ENCODE peak calls at places on chromosomes 4 and X, in nine cellular contexts. I is T follicular helper cell; K is NAMALWA; L is Peyer's patch; T is globus pallidus; X is adipocyte; N is fibroblast of lung; P is activated CD8-positive, alpha-beta memory T cell treated with anti-CD3 and anti-CD28 coated beads for 48 hours; E is erythroblast. Z is an unnamed sample.

GRCh38 chrX:44674906-44675305 is 132.2 kb upstream of the FUNDC1 start:
- DNase-seq in N (no peak), X (no peak), I (no peak), E (no peak), P (no peak), L (no peak), K (no peak), T (no peak), Z (no peak)

GRCh38 chr4:160180206-160180605 is 1077.3 kb downstream of the RAPGEF2 start:
- DNase-seq in P (no peak), E (no peak), L (no peak), X (peak), T (no peak), K (no peak), I (no peak), N (no peak), Z (no peak)

GRCh38 chr4:93684571-93684970 is 144.0 kb upstream of the ATOH1 start:
- DNase-seq in E (no peak), I (no peak), N (no peak), T (no peak), L (no peak), X (no peak), K (no peak), P (no peak), Z (no peak)

GRCh38 chrX:130245441-130245840 is 23.3 kb downstream of the ZNF280C start:
- DNase-seq in X (peak), N (peak), I (no peak), T (no peak), L (no peak), P (no peak), K (no peak), E (no peak), Z (no peak)

GRCh38 chr4:108917255-108917654 is 154.4 kb upstream of the ETNPPL start:
- DNase-seq in L (no peak), X (no peak), N (no peak), P (no peak), K (no peak), T (no peak), I (no peak), E (no peak), Z (no peak)

GRCh38 chrX:106300239-106300638 is 132.1 kb downstream of the PWWP3B start:
- DNase-seq in T (no peak), L (no peak), E (no peak), N (no peak), X (no peak), P (no peak), K (no peak), I (no peak), Z (no peak)

GRCh38 chr4:113116414-113117345 is 67.2 kb downstream of the ANK2 start:
- DNase-seq in K (no peak), P (no peak), T (no peak), E (no peak), N (no peak), X (no peak), L (no peak), I (no peak), Z (no peak)

GRCh38 chr4:75849459-75849858 is 52.8 kb downstream of the PPEF2 start:
- DNase-seq in P (no peak), X (no peak), K (no peak), E (no peak), I (no peak), L (no peak), N (no peak), T (no peak), Z (no peak)

GRCh38 chrX:130482871-130483270 is 81.1 kb downstream of the RBMX2 start:
- DNase-seq in K (no peak), X (no peak), E (no peak), T (no peak), L (no peak), N (no peak), I (no peak), P (no peak), Z (no peak)

GRCh38 chr4:46931981-46932380 is 22.9 kb upstream of the COX7B2 start:
- DNase-seq in I (no peak), X (peak), K (peak), T (peak), N (peak), L (no peak), P (no peak), E (peak), Z (no peak)

GRCh38 chr4:43233321-43233720 is 340.8 kb downstream of the GRXCR1 start:
- DNase-seq in I (no peak), T (no peak), X (no peak), E (no peak), P (no peak), N (no peak), L (no peak), K (no peak), Z (no peak)

GRCh38 chrX:24982306-24982965 is 33.3 kb downstream of the ARX start:
- DNase-seq in I (no peak), E (no peak), N (no peak), T (no peak), L (no peak), K (no peak), P (no peak), X (peak), Z (no peak)